ENCODE peak calls at places on chromosomes 13 and 19, in ten cellular contexts. W is retina, V is stomach, O is fibroblast of mammary gland, F is mucosa of descending colon, Q is tibial artery, L is mesothelial cell of epicardium, H is neuronal stem cell, G is C1 segment of cervical spinal cord, A is Right ventricle myocardium superior. J is an unnamed sample.

GRCh38 chr19:33008738-33009137 is 36.7 kb downstream of the FAAP24 start:
- DNase-seq in F (no peak), H (no peak), V (no peak), A (no peak), L (no peak), W (no peak), Q (no peak), G (no peak), O (no peak), J (no peak)

GRCh38 chr13:32362574-32362973 is 47.3 kb downstream of the BRCA2 start:
- DNase-seq in G (no peak), Q (no peak), H (no peak), V (no peak), L (no peak), F (no peak), O (no peak), A (no peak), W (no peak), J (no peak)

GRCh38 chr19:12779162-12779993 is 4.0 kb upstream of the HOOK2 start:
- DNase-seq in A (peak; percentile 82), G (peak; percentile 18), W (peak; percentile 54), O (peak; percentile 93), L (no peak), V (no peak), Q (peak; percentile 82), H (no peak), F (peak; percentile 52), J (no peak)

GRCh38 chr13:92849381-92849780 is 377.2 kb upstream of the GPC6 start:
- DNase-seq in A (no peak), F (no peak), Q (no peak), L (no peak), H (no peak), O (no peak), G (no peak), V (no peak), W (no peak), J (no peak)

GRCh38 chr13:111895896-111896821 is 170.8 kb upstream of the SOX1 start:
- DNase-seq in F (no peak), Q (peak; percentile 48), O (no peak), A (no peak), W (peak; percentile 42), G (no peak), H (no peak), V (no peak), L (no peak), J (no peak)

GRCh38 chr13:87123987-87124784 is 547.0 kb upstream of the SLITRK5 start:
- DNase-seq in L (no peak), H (peak; percentile 8), Q (no peak), A (no peak), W (peak; percentile 57), V (no peak), G (no peak), O (peak; percentile 98), F (no peak), J (no peak)

GRCh38 chr13:65660696-65661095 is 1569.4 kb downstream of the PCDH9 start:
- DNase-seq in H (no peak), Q (no peak), V (no peak), G (no peak), F (no peak), W (no peak), A (no peak), L (no peak), O (peak; percentile 32), J (no peak)

GRCh38 chr13:29294869-29295268 is 300.6 kb downstream of the SLC7A1 start:
- DNase-seq in L (no peak), V (no peak), Q (no peak), A (no peak), O (peak; percentile 1), H (no peak), G (no peak), F (no peak), W (no peak), J (no peak)

GRCh38 chr13:50366488-50367174 is 351.4 kb downstream of the KCNRG start:
- DNase-seq in O (no peak), Q (no peak), H (no peak), W (no peak), A (no peak), L (no peak), F (no peak), G (no peak), V (no peak), J (no peak)

GRCh38 chr13:44398606-44399005 is 25.0 kb downstream of the SERP2 start:
- DNase-seq in V (no peak), H (no peak), L (no peak), A (no peak), F (no peak), W (no peak), Q (no peak), O (no peak), G (no peak), J (no peak)

GRCh38 chr13:51862965-51863364 is 1.2 kb downstream of the CCDC70 start:
- DNase-seq in G (no peak), O (no peak), Q (no peak), F (no peak), V (no peak), L (no peak), H (no peak), W (no peak), A (no peak), J (no peak)